ENCODE peak calls at places on chromosomes 2 and 18, in five cellular contexts. M is heart right ventricle, Q is astrocyte, E is hepatocyte, X is upper lobe of left lung. B is an unnamed sample.

GRCh38 chr2:13046557-13047165 is 329.9 kb downstream of the TRIB2 start:
- DNase-seq in M (no peak), Q (no peak), E (no peak), X (no peak), B (no peak)

GRCh38 chr2:98643496-98644100 is 35.2 kb downstream of the UNC50 start:
- DNase-seq in X (no peak), E (no peak), M (no peak), Q (no peak), B (no peak)

GRCh38 chr2:165698621-165698946 is 95.5 kb downstream of the GALNT3 start:
- DNase-seq in X (peak; percentile 25), E (peak; percentile 72), Q (peak; percentile 37), M (no peak), B (no peak)

GRCh38 chr2:212646698-212647097 is 108.1 kb upstream of the ERBB4 start:
- DNase-seq in M (no peak), E (no peak), X (no peak), Q (peak; percentile 85), B (peak; percentile 3)

GRCh38 chr2:61151434-61151833 is 10.6 kb upstream of the C2orf74 start:
- DNase-seq in Q (no peak), M (no peak), E (no peak), X (no peak), B (no peak)

GRCh38 chr2:36965751-36966369 is 476 bp downstream of the STRN start:
- DNase-seq in X (peak; percentile 59), M (no peak), Q (no peak), E (peak; percentile 73), B (no peak)

GRCh38 chr2:96305979-96306308 is 598 bp upstream of the SNRNP200 start:
- DNase-seq in X (no peak), E (no peak), M (no peak), Q (no peak), B (no peak)

GRCh38 chr2:23241611-23242245 is 143.3 kb upstream of the KLHL29 start:
- DNase-seq in M (no peak), E (no peak), X (no peak), Q (no peak), B (no peak)

GRCh38 chr2:111185496-111186022 is 64.8 kb downstream of the BCL2L11 start:
- DNase-seq in Q (no peak), M (peak; percentile 65), X (peak; percentile 85), E (peak; percentile 71), B (no peak)

GRCh38 chr2:151762694-151763093 is 28.4 kb upstream of the NEB start:
- DNase-seq in E (no peak), X (no peak), M (no peak), Q (no peak), B (no peak)

GRCh38 chr2:238841542-238842181 is 6.2 kb upstream of the TWIST2 start:
- DNase-seq in M (no peak), X (no peak), E (peak; percentile 49), Q (peak; percentile 32), B (no peak)

GRCh38 chr18:77811510-77811909 is 561.9 kb downstream of the GALR1 start:
- DNase-seq in M (no peak), X (no peak), Q (no peak), E (no peak), B (no peak)

GRCh38 chr2:31762085-31762484 is 181.3 kb upstream of the SRD5A2 start:
- DNase-seq in E (no peak), M (no peak), X (no peak), Q (no peak), B (no peak)

GRCh38 chr2:74576151-74576755 is 21.7 kb downstream of the DOK1 start:
- DNase-seq in M (no peak), Q (peak; percentile 49), E (no peak), X (no peak), B (peak; percentile 91)

GRCh38 chr2:10141736-10142639 is 19.4 kb downstream of the RRM2 start:
- DNase-seq in X (no peak), E (peak; percentile 42), Q (no peak), M (peak; percentile 38), B (no peak)

GRCh38 chr2:238475571-238475970 is 48.8 kb downstream of the ASB1 start:
- DNase-seq in X (no peak), Q (no peak), M (no peak), E (no peak), B (no peak)

GRCh38 chr18:50678651-50679415 is 118.9 kb downstream of the MAPK4 start:
- DNase-seq in M (no peak), Q (no peak), X (no peak), E (no peak), B (no peak)

GRCh38 chr2:199727801-199728200 is 123.2 kb downstream of the FTCDNL1 start:
- DNase-seq in E (no peak), X (no peak), Q (no peak), M (no peak), B (no peak)

GRCh38 chr2:8389373-8390108 is 292.3 kb upstream of the ID2 start:
- DNase-seq in Q (peak; percentile 29), X (no peak), M (no peak), E (peak; percentile 29), B (no peak)

GRCh38 chr2:226411727-226412360 is 387.8 kb downstream of the IRS1 start:
- DNase-seq in M (no peak), Q (peak; percentile 74), X (no peak), E (peak; percentile 58), B (no peak)

GRCh38 chr2:55992465-55992864 is 68.9 kb upstream of the EFEMP1 start:
- DNase-seq in M (no peak), E (peak; percentile 36), Q (peak; percentile 100), X (no peak), B (peak; percentile 99)

GRCh38 chr2:206160124-206160806 is 570 bp downstream of the EEF1B2 start:
- DNase-seq in X (peak; percentile 62), M (no peak), E (peak; percentile 75), Q (no peak), B (no peak)

GRCh38 chr2:126825306-126825705 is 73.4 kb upstream of the TEX51 start:
- DNase-seq in M (no peak), X (no peak), Q (no peak), E (no peak), B (no peak)

GRCh38 chr2:45857848-45858520 is 206.5 kb downstream of the PRKCE start:
- DNase-seq in E (no peak), M (no peak), Q (no peak), X (no peak), B (no peak)

GRCh38 chr2:148989882-148990493 is 48.5 kb upstream of the LYPD6B start:
- DNase-seq in Q (peak; percentile 68), M (no peak), E (peak; percentile 83), X (peak; percentile 61), B (no peak)

GRCh38 chr2:3127279-3127690 is 250.3 kb downstream of the EIPR1 start:
- DNase-seq in Q (no peak), M (no peak), E (no peak), X (no peak), B (no peak)

GRCh38 chr18:9454061-9454703 is 21.1 kb upstream of the RALBP1 start:
- DNase-seq in X (no peak), M (no peak), Q (peak; percentile 86), E (no peak), B (no peak)

GRCh38 chr2:127107622-127107999 is 657 bp upstream of the BIN1 start:
- DNase-seq in Q (peak; percentile 33), E (no peak), X (peak; percentile 22), M (no peak), B (no peak)

GRCh38 chr2:237189799-237190198 is 104.1 kb downstream of the COPS8 start:
- DNase-seq in M (no peak), X (no peak), Q (no peak), E (no peak), B (no peak)

GRCh38 chr2:11022064-11022463 is 110.3 kb downstream of the KCNF1 start:
- DNase-seq in M (no peak), X (peak; percentile 2), Q (no peak), E (no peak), B (no peak)

GRCh38 chr2:201182650-201183372 is at the start of gene CASP10:
- DNase-seq in Q (peak; percentile 10), X (peak; percentile 62), M (no peak), E (peak; percentile 80), B (no peak)

GRCh38 chr2:159684796-159685195 is 27.5 kb upstream of the MARCHF7 start:
- DNase-seq in E (no peak), X (no peak), Q (peak; percentile 73), M (no peak), B (no peak)

GRCh38 chr2:170820647-170821630 is 4.3 kb downstream of the GAD1 start:
- DNase-seq in E (no peak), X (no peak), M (no peak), Q (no peak), B (no peak)
- H3K4me3 ChIP-seq in E (no peak overlapping the region), X (no peak overlapping the region), M (peak overlapping the region; percentile 39), Q (peak overlapping the region; percentile 33), B (no peak overlapping the region)

DNA sequence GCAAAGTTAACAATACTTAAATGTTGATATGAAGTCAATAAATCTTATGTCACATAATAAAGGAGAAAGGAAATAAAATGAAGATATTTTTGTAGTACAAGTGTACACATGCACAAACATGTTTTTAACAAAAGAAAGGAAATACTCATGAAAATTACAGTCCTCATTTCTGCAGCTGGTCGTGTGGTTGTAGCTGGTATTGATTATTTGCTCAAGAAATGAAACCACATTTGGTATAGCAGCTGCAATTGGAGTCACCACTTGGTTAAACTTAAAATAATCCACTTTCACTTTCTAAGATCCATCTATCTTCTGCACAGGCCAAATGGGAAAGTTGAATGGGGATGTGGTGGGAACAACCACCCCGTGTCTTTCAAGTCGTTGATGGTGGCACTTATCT is 580.5 kb upstream of the NRXN1 start:
- DNase-seq in Q (no peak), E (no peak), X (no peak), M (no peak), B (no peak)
- H3K27me3 ChIP-seq in Q (no peaks in the 10 kb centered on the region), E (no peaks in the 10 kb centered on the region), X (no peaks in the 10 kb centered on the region), M (no peaks in the 10 kb centered on the region), B (no peaks in the 10 kb centered on the region)

GRCh38 chr2:60116167-60116870 is 437.1 kb downstream of the BCL11A start:
- DNase-seq in Q (no peak), X (no peak), M (no peak), E (no peak), B (no peak)

GRCh38 chr2:60118917-60119316 is 434.5 kb downstream of the BCL11A start:
- DNase-seq in X (no peak), M (no peak), E (no peak), Q (no peak), B (no peak)

GRCh38 chr2:60119778-60120177 is 433.7 kb downstream of the BCL11A start:
- DNase-seq in X (no peak), Q (no peak), M (no peak), E (no peak), B (no peak)

GRCh38 chr2:60118061-60118460 is 435.4 kb downstream of the BCL11A start:
- DNase-seq in E (no peak), X (no peak), M (no peak), Q (no peak), B (no peak)
- TF ChIP-seq CTCF in E (no peak), X (no peak), M (no peak), Q (no peak), B (no peak)

GRCh38 chr2:65436169-65436824 is 3.9 kb upstream of the SPRED2 start:
- DNase-seq in Q (peak; percentile 90), M (peak; percentile 91), X (peak; percentile 92), E (peak; percentile 95), B (peak; percentile 80)

GRCh38 chr2:65435625-65436168 is 3.3 kb upstream of the SPRED2 start:
- DNase-seq in M (peak; percentile 89), Q (peak; percentile 84), E (peak; percentile 93), X (peak; percentile 83), B (peak; percentile 44)

GRCh38 chr2:65432227-65433190 is at the start of gene SPRED2:
- DNase-seq in E (peak; percentile 95), M (peak; percentile 94), X (peak; percentile 92), Q (peak; percentile 95), B (peak; percentile 87)

GRCh38 chr2:65436825-65437221 is 4.4 kb upstream of the SPRED2 start:
- DNase-seq in X (no peak), E (no peak), M (no peak), Q (no peak), B (no peak)

GRCh38 chr2:65434592-65435241 is 2.3 kb upstream of the SPRED2 start:
- DNase-seq in M (no peak), E (no peak), Q (no peak), X (no peak), B (no peak)
- H3K4me3 ChIP-seq in M (no peak overlapping the region), E (no peak overlapping the region), Q (no peak overlapping the region), X (no peak overlapping the region), B (no peak overlapping the region)

B was measured in BJ.